ENCODE peak calls at places on chromosomes 11 and 22, in six cellular contexts. One of them, this sample, is unnamed.

GRCh38 chr22:47204002-47204979 is 441.8 kb downstream of the TBC1D22A start:
- DNase-seq in sigmoid colon: peak; percentile 72
- DNase-seq in stomach: peak; percentile 22
- DNase-seq in ovary: peak; percentile 75
- DNase-seq in A549: no peak
- DNase-seq in tibial nerve: no peak
- DNase-seq in this sample: no peak

GRCh38 chr11:69316941-69317340 is 23.0 kb downstream of the MYEOV start:
- DNase-seq in sigmoid colon: peak; percentile 25
- DNase-seq in stomach: no peak
- DNase-seq in ovary: no peak
- DNase-seq in A549: no peak
- DNase-seq in tibial nerve: no peak
- DNase-seq in this sample: no peak

GRCh38 chr22:42343136-42343484 is 72.7 kb upstream of the TCF20 start:
- DNase-seq in sigmoid colon: no peak
- DNase-seq in stomach: no peak
- DNase-seq in ovary: peak; percentile 56
- DNase-seq in A549: peak; percentile 21
- DNase-seq in tibial nerve: no peak
- DNase-seq in this sample: no peak

GRCh38 chr11:77205467-77206263 is 77.6 kb downstream of the MYO7A start:
- DNase-seq in sigmoid colon: no peak
- DNase-seq in stomach: no peak
- DNase-seq in ovary: peak; percentile 14
- DNase-seq in A549: no peak
- DNase-seq in tibial nerve: no peak
- DNase-seq in this sample: peak; percentile 80

GRCh38 chr11:67545280-67545679 is 22.0 kb upstream of the CABP2 start:
- DNase-seq in sigmoid colon: no peak
- DNase-seq in stomach: peak; percentile 32
- DNase-seq in ovary: no peak
- DNase-seq in A549: no peak
- DNase-seq in tibial nerve: no peak
- DNase-seq in this sample: no peak

GRCh38 chr11:126140932-126141291 is 70.5 kb downstream of the RPUSD4 start:
- DNase-seq in sigmoid colon: peak; percentile 94
- DNase-seq in stomach: peak; percentile 62
- DNase-seq in ovary: peak; percentile 80
- DNase-seq in A549: no peak
- DNase-seq in tibial nerve: peak; percentile 81
- DNase-seq in this sample: peak; percentile 41

GRCh38 chr22:32880906-32881596 is 79.5 kb downstream of the TIMP3 start:
- DNase-seq in sigmoid colon: peak; percentile 80
- DNase-seq in stomach: peak; percentile 26
- DNase-seq in ovary: peak; percentile 91
- DNase-seq in A549: no peak
- DNase-seq in tibial nerve: no peak
- DNase-seq in this sample: peak; percentile 90

GRCh38 chr11:45409587-45409986 is 123.4 kb upstream of the SYT13 start:
- DNase-seq in sigmoid colon: no peak
- DNase-seq in stomach: no peak
- DNase-seq in ovary: no peak
- DNase-seq in A549: no peak
- DNase-seq in tibial nerve: no peak
- DNase-seq in this sample: no peak

GRCh38 chr11:12674936-12675696 is 895 bp downstream of the TEAD1 start:
- DNase-seq in sigmoid colon: peak; percentile 79
- DNase-seq in stomach: peak; percentile 38
- DNase-seq in ovary: peak; percentile 66
- DNase-seq in A549: no peak
- DNase-seq in tibial nerve: no peak
- DNase-seq in this sample: peak; percentile 89

GRCh38 chr22:38427465-38427864 is 27.5 kb downstream of the KCNJ4 start:
- DNase-seq in sigmoid colon: no peak
- DNase-seq in stomach: no peak
- DNase-seq in ovary: no peak
- DNase-seq in A549: no peak
- DNase-seq in tibial nerve: no peak
- DNase-seq in this sample: no peak

GRCh38 chr11:65589444-65590239 is 6.0 kb downstream of the KCNK7 start:
- DNase-seq in sigmoid colon: peak; percentile 66
- DNase-seq in stomach: no peak
- DNase-seq in ovary: peak; percentile 27
- DNase-seq in A549: no peak
- DNase-seq in tibial nerve: no peak
- DNase-seq in this sample: peak; percentile 63

GRCh38 chr11:1652442-1652777 is 22.8 kb downstream of the KRTAP5-5 start:
- DNase-seq in sigmoid colon: no peak
- DNase-seq in stomach: no peak
- DNase-seq in ovary: no peak
- DNase-seq in A549: no peak
- DNase-seq in tibial nerve: no peak
- DNase-seq in this sample: no peak

GRCh38 chr11:66639066-66639813 is 737 bp downstream of the RBM4 start:
- DNase-seq in sigmoid colon: peak; percentile 70
- DNase-seq in stomach: no peak
- DNase-seq in ovary: no peak
- DNase-seq in A549: peak; percentile 31
- DNase-seq in tibial nerve: peak; percentile 27
- DNase-seq in this sample: no peak

GRCh38 chr11:13717331-13717730 is 48.9 kb downstream of the FAR1 start:
- DNase-seq in sigmoid colon: no peak
- DNase-seq in stomach: no peak
- DNase-seq in ovary: no peak
- DNase-seq in A549: peak; percentile 11
- DNase-seq in tibial nerve: no peak
- DNase-seq in this sample: no peak

GRCh38 chr11:109027851-109028250 is 363.0 kb downstream of the DDX10 start:
- DNase-seq in sigmoid colon: no peak
- DNase-seq in stomach: no peak
- DNase-seq in ovary: no peak
- DNase-seq in A549: peak; percentile 4
- DNase-seq in tibial nerve: no peak
- DNase-seq in this sample: no peak

GRCh38 chr11:1541474-1542204 is 30.4 kb downstream of the DUSP8 start:
- DNase-seq in sigmoid colon: no peak
- DNase-seq in stomach: no peak
- DNase-seq in ovary: no peak
- DNase-seq in A549: no peak
- DNase-seq in tibial nerve: no peak
- DNase-seq in this sample: peak; percentile 68

DNA sequence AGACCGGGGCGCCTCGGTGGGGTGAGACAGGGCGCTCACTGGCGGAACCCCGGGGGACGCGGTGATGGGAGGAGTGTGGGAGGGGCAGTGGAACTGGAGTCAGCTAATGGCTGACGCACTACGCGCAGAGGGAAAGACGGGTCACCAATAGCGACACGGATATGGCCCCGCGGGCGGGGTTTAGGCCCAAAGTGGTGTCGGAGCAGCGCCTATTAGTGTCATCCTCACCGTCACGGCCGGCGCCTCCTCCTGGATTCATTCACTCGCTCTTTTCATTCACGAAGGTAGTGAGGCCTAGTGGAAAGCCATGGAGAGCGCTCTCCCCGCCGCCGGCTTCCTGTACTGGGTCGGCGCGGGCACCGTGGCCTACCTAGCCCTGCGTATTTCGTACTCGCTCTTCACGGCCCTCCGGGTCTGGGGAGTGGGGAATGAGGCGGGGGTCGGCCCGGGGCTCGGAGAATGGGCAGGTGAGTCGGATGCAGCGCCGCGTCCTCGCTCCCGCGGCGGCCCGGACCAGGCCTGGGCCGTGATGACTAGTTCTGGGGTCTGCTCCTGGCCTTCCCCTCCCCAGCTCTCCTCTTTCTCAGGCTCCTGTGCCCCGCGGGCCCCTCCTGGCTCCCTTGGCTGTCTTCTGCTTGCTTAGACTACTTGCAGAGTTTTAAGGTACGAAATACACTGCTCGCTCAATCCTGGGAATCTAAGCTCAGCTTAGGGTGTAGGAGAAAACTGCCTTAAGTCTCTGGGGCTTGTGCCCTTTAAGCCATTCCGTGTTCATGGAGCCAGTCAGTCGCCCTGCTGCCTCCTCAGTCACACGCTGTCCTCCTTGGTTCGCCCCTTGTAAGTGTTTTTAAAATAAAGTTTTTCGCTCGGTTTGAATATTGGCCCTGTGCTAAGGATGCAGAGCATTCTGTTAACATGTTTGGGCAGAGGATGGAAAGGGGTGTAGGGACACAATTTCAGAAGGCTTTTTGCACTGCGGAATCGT is at the start of gene HSD17B12:
- DNase-seq in sigmoid colon: peak; percentile 99
- DNase-seq in stomach: peak; percentile 98
- DNase-seq in ovary: peak; percentile 97
- DNase-seq in A549: peak; percentile 99
- DNase-seq in tibial nerve: peak; percentile 96
- DNase-seq in this sample: peak; percentile 96
- TF ChIP-seq POLR2A in sigmoid colon: peak; percentile 84
- TF ChIP-seq POLR2A in stomach: no peak
- TF ChIP-seq POLR2A in ovary: peak; percentile 60
- TF ChIP-seq POLR2A in A549: peak; percentile 90
- TF ChIP-seq POLR2A in tibial nerve: peak; percentile 81
- TF ChIP-seq POLR2A in this sample: peak; percentile 16

GRCh38 chr11:9260182-9261146 is 4.7 kb downstream of the DENND5A start:
- DNase-seq in sigmoid colon: no peak
- DNase-seq in stomach: peak; percentile 17
- DNase-seq in ovary: no peak
- DNase-seq in A549: no peak
- DNase-seq in tibial nerve: no peak
- DNase-seq in this sample: peak; percentile 11
- TF ChIP-seq CTCF in sigmoid colon: peak; percentile 9
- TF ChIP-seq CTCF in stomach: no peak
- TF ChIP-seq CTCF in ovary: no peak
- TF ChIP-seq CTCF in A549: peak; percentile 45
- TF ChIP-seq CTCF in tibial nerve: no peak
- TF ChIP-seq CTCF in this sample: no peak

GRCh38 chr22:44950806-44951509 is 58.8 kb downstream of the PHF21B start:
- DNase-seq in sigmoid colon: no peak
- DNase-seq in stomach: no peak
- DNase-seq in ovary: no peak
- DNase-seq in A549: no peak
- DNase-seq in tibial nerve: no peak
- DNase-seq in this sample: no peak
- TF ChIP-seq EP300 in sigmoid colon: no peak
- TF ChIP-seq EP300 in stomach: no peak
- TF ChIP-seq EP300 in ovary: no peak
- TF ChIP-seq EP300 in A549: no peak
- TF ChIP-seq EP300 in tibial nerve: no peak
- TF ChIP-seq EP300 in this sample: no peak

GRCh38 chr11:112290462-112290894 is 29.8 kb upstream of the PLET1 start:
- DNase-seq in sigmoid colon: peak; percentile 19
- DNase-seq in stomach: no peak
- DNase-seq in ovary: no peak
- DNase-seq in A549: no peak
- DNase-seq in tibial nerve: no peak
- DNase-seq in this sample: no peak
- TF ChIP-seq POLR2A in sigmoid colon: no peak
- TF ChIP-seq POLR2A in stomach: no peak
- TF ChIP-seq POLR2A in ovary: no peak
- TF ChIP-seq POLR2A in A549: no peak
- TF ChIP-seq POLR2A in tibial nerve: no peak
- TF ChIP-seq POLR2A in this sample: no peak

This sample was measured in upper lobe of left lung.